ENCODE peak calls at places on chromosomes 12 and 14, in nine cellular contexts. T is AG10803; U is left ventricle myocardium inferior; N is CD8-positive, alpha-beta memory T cell; I is lower leg skin; D is cardiac fibroblast; L is heart right ventricle; Y is lung; J is fibroblast of the aortic adventitia. B is an unnamed sample.
A peak's percentile ranks its signal among the peaks of the same experiment; 100 is the strongest.

GRCh38 chr14:45810152-45810872 is 557.3 kb upstream of the MIS18BP1 start:
- DNase-seq in T (no peak), U (no peak), N (no peak), I (no peak), D (no peak), L (no peak), Y (no peak), J (no peak), B (no peak)

GRCh38 chr14:61183486-61183885 is 97.7 kb downstream of the TMEM30B start:
- DNase-seq in T (peak; percentile 41), U (no peak), N (no peak), I (no peak), D (peak; percentile 66), L (no peak), Y (no peak), J (peak; percentile 78), B (peak; percentile 75)

GRCh38 chr12:41819948-41820347 is 324.7 kb downstream of the GXYLT1 start:
- DNase-seq in T (no peak), U (no peak), N (no peak), I (no peak), D (no peak), L (no peak), Y (no peak), J (no peak), B (no peak)

GRCh38 chr12:1670244-1670814 is 20.5 kb upstream of the ADIPOR2 start:
- DNase-seq in T (no peak), U (no peak), N (no peak), I (peak; percentile 79), D (no peak), L (no peak), Y (no peak), J (no peak), B (no peak)

GRCh38 chr14:22268875-22269274 is 320.1 kb downstream of the DAD1 start:
- DNase-seq in T (no peak), U (no peak), N (peak; percentile 3), I (no peak), D (peak; percentile 4), L (no peak), Y (no peak), J (peak; percentile 5), B (no peak)

GRCh38 chr14:32620303-32620702 is 291.2 kb downstream of the AKAP6 start:
- DNase-seq in T (peak; percentile 55), U (no peak), N (no peak), I (no peak), D (no peak), L (no peak), Y (no peak), J (no peak), B (no peak)

GRCh38 chr12:12892670-12893290 is 1.4 kb downstream of the GPRC5A start:
- DNase-seq in T (no peak), U (no peak), N (no peak), I (no peak), D (no peak), L (no peak), Y (peak; percentile 87), J (no peak), B (no peak)

GRCh38 chr12:105076098-105076497 is 8.2 kb downstream of the ALDH1L2 start:
- DNase-seq in T (peak; percentile 93), U (no peak), N (no peak), I (no peak), D (peak; percentile 77), L (no peak), Y (no peak), J (peak; percentile 83), B (no peak)

DNA sequence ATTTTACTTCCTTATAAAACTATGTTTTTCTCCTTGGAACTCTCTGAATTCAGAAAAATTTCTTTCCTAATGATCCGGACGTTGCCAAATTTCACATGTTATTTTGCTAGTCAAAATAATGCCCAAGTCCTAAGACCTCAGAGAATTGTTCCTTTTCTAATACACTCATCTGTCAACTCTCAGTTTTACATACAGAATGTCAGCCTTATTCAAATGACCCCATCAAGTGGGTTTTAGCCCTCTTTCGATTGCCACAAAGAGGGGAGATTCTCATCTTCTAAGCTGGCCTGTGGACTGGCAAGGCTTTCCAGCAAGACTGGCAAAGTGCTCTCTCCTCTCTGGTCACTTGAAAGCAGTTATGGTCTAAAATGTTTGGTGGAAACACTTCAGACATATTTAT is 99.3 kb upstream of the GPHB5 start:
- DNase-seq in T (no peak), U (no peak), N (no peak), I (no peak), D (no peak), L (no peak), Y (no peak), J (no peak), B (no peak)
- H3K4me3 ChIP-seq in T (no peak overlapping the region), U (no peak overlapping the region), N (no peak overlapping the region), I (no peak overlapping the region), D (no peak overlapping the region), L (no peak overlapping the region), Y (no peak overlapping the region), J (no peak overlapping the region), B (no peak overlapping the region)

GRCh38 chr12:71161575-71161974 is 3.8 kb upstream of the TSPAN8 start:
- DNase-seq in T (no peak), U (no peak), N (no peak), I (no peak), D (no peak), L (no peak), Y (no peak), J (no peak), B (no peak)

GRCh38 chr12:71164166-71164876 is 6.5 kb upstream of the TSPAN8 start:
- DNase-seq in T (no peak), U (no peak), N (no peak), I (no peak), D (peak; percentile 76), L (no peak), Y (no peak), J (peak; percentile 58), B (no peak)

GRCh38 chr12:71160585-71160984 is 2.8 kb upstream of the TSPAN8 start:
- DNase-seq in T (no peak), U (no peak), N (no peak), I (no peak), D (no peak), L (no peak), Y (no peak), J (peak; percentile 51), B (no peak)

GRCh38 chr12:71164877-71165197 is 7.0 kb upstream of the TSPAN8 start:
- DNase-seq in T (no peak), U (no peak), N (no peak), I (no peak), D (no peak), L (no peak), Y (no peak), J (no peak), B (no peak)

DNA sequence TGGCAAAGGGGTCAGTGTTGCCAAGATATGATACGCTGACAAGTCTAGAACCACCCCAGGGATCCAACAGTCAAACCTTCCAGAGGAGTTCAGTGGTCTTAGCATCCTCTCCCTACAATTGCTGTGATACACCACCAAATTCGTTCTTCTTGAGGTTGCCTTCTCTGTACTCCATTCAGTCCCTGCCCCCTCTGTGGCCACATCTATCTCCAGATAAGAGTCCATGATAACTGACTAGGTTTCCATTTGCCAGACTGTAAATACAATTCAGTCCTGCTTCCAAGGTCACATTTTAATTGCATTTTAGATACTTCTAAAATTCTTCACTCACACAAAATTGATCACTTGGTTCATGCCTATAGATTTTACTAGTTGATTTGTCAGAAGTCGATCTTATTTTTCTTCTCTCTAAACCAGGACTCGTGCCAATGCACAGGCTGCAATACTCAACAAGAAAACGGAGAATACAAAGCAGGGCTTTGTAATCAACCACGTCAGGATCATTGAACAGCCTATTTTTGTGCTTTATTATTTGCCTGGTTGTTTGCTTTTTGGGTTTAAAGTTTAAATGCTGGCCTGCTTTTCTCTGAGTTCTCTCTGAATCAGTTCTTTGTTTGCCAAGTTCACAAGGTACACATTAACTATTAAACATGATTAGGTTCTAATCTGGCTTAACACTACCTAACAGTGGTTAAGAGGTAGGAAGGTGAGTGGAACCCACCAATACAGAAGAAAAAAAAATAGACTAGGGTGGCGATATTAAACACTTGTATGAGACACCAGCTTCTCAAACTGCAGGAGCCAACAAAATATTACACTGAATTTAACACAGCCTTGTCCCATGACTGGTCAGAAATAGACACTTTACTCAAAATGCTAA is 5.3 kb upstream of the TSPAN8 start:
- DNase-seq in T (no peak), U (no peak), N (no peak), I (no peak), D (no peak), L (no peak), Y (no peak), J (no peak), B (no peak)
- H3K4me3 ChIP-seq in T (no peak overlapping the region), U (no peak overlapping the region), N (no peak overlapping the region), I (no peak overlapping the region), D (no peak overlapping the region), L (no peak overlapping the region), Y (no peak overlapping the region), J (no peak overlapping the region), B (no peak overlapping the region)

GRCh38 chr12:120469450-120470149 is at the start of gene SRSF9:
- DNase-seq in T (peak; percentile 97), U (peak; percentile 96), N (peak; percentile 97), I (peak; percentile 98), D (peak; percentile 99), L (peak; percentile 95), Y (peak; percentile 95), J (peak; percentile 98), B (peak; percentile 94)
- H3K4me3 ChIP-seq in T (peak within 1 kb of the TSS; percentile 91), U (peak within 1 kb of the TSS; percentile 83), N (peak within 1 kb of the TSS; percentile 86), I (peak within 1 kb of the TSS; percentile 86), D (peak within 1 kb of the TSS; percentile 94), L (peak within 1 kb of the TSS; percentile 95), Y (peak within 1 kb of the TSS; percentile 65), J (peak within 1 kb of the TSS; percentile 93), B (peak within 1 kb of the TSS; percentile 89)

GRCh38 chr12:51189790-51190355 is 16.9 kb upstream of the TFCP2 start:
- DNase-seq in T (no peak), U (no peak), N (no peak), I (no peak), D (no peak), L (no peak), Y (no peak), J (no peak), B (no peak)

GRCh38 chr12:51186465-51186864 is 13.5 kb upstream of the TFCP2 start:
- DNase-seq in T (no peak), U (no peak), N (no peak), I (no peak), D (no peak), L (no peak), Y (no peak), J (no peak), B (no peak)

GRCh38 chr12:51187370-51187987 is 14.5 kb upstream of the TFCP2 start:
- DNase-seq in T (no peak), U (no peak), N (no peak), I (no peak), D (no peak), L (no peak), Y (no peak), J (no peak), B (no peak)

GRCh38 chr12:51190820-51191219 is 17.9 kb upstream of the TFCP2 start:
- DNase-seq in T (no peak), U (no peak), N (no peak), I (no peak), D (no peak), L (no peak), Y (no peak), J (no peak), B (no peak)

DNA sequence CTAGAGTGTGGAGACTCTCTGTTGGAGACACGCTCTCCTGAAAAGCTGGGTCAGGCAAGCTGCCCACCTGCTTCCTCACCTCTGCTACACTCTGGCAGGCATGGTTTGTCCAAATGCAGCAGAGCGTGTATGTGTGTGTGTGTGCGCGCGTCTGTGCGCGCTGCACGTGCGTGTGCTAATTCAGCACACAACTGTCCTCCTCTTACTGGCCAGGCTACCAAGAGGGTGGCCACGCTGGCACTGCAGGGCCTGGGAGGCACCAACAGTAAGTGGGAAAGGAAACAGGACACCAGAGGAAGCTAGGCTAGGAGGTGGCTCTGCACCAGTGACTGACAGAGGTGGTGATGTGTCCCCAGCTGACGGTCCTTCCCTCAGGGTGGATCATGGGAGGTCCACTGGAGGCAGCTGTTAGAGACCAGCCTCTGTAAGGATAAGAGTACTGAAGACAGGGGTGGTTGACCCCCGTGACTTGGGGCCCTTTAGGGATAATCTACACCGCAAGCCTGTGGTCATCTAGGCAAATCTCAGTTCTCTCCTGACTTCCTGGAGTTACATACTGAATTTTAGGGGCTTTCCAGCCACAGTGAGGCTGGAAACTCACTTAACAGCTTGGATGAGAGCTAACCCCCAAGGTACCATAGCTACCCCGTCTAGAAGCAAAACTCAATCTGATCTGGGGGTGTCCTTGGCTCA is 15.6 kb upstream of the TFCP2 start:
- DNase-seq in T (no peak), U (no peak), N (no peak), I (no peak), D (no peak), L (no peak), Y (no peak), J (no peak), B (no peak)
- H3K4me3 ChIP-seq in T (no peak overlapping the region), U (no peak overlapping the region), N (no peak overlapping the region), I (no peak overlapping the region), D (no peak overlapping the region), L (no peak overlapping the region), Y (no peak overlapping the region), J (no peak overlapping the region), B (no peak overlapping the region)

B was measured in Jurkat, Clone E6-1.